ENCODE peak calls at places on chromosomes 3 and 15, in four cellular contexts. D is H9, M is mesendoderm, F is H1. V is an unnamed sample. For H3K79me2, the result is how much of the 10 kb centered on the place peaks cover.

GRCh38 chr3:99023590-99024192 is 122.2 kb upstream of the DCBLD2 start:
- DNase-seq in D (no peak), M (peak), F (no peak), V (peak)

GRCh38 chr15:89542369-89542768 is 32.9 kb upstream of the TICRR start:
- DNase-seq in D (no peak), M (no peak), F (no peak), V (no peak)

GRCh38 chr3:72401005-72401404 is 447.2 kb downstream of the SHQ1 start:
- DNase-seq in M (no peak), D (no peak), F (no peak), V (peak)

GRCh38 chr3:132783152-132783551 is 60.9 kb upstream of the NPHP3 start:
- DNase-seq in M (peak), F (no peak), D (no peak), V (no peak)

GRCh38 chr3:178203152-178203551 is 333.1 kb upstream of the KCNMB2 start:
- DNase-seq in D (no peak), F (no peak), M (no peak), V (no peak)

GRCh38 chr3:144810150-144810549 is 838.5 kb downstream of the DIPK2A start:
- DNase-seq in D (no peak), F (no peak), M (no peak), V (no peak)

GRCh38 chr3:196422976-196423781 is 9.0 kb downstream of the UBXN7 start:
- DNase-seq in D (no peak), F (no peak), M (no peak), V (no peak)

GRCh38 chr3:62803276-62803675 is 71.9 kb downstream of the CADPS start:
- DNase-seq in F (no peak), D (no peak), M (peak), V (no peak)

GRCh38 chr3:183837390-183837789 is 12.0 kb upstream of the MAP6D1 start:
- DNase-seq in F (no peak), D (no peak), M (no peak), V (no peak)

GRCh38 chr3:58490860-58491501 is 915 bp upstream of the KCTD6 start:
- DNase-seq in F (no peak), M (no peak), D (no peak), V (peak)

GRCh38 chr3:58491506-58492384 is at the start of gene KCTD6:
- DNase-seq in D (peak), F (peak), M (peak), V (peak)

GRCh38 chr3:58494107-58494506 is 2.2 kb downstream of the KCTD6 start:
- DNase-seq in F (no peak), M (no peak), D (no peak), V (no peak)

GRCh38 chr3:58495101-58495500 is 3.2 kb downstream of the KCTD6 start:
- DNase-seq in M (no peak), F (no peak), D (no peak), V (no peak)

GRCh38 chr3:58492385-58492970 is 582 bp downstream of the KCTD6 start:
- DNase-seq in D (no peak), M (no peak), F (no peak), V (no peak)
- H3K79me2 ChIP-seq in D (under half), M (under half), F (under half), V (under half)

GRCh38 chr15:62975515-62975914 is 67.0 kb upstream of the TPM1 start:
- DNase-seq in D (peak), M (no peak), F (no peak), V (peak)

GRCh38 chr15:62976301-62976842 is 66.2 kb upstream of the TPM1 start:
- DNase-seq in F (no peak), D (no peak), M (peak), V (peak)

GRCh38 chr15:62981071-62981470 is 61.5 kb upstream of the TPM1 start:
- DNase-seq in M (no peak), D (no peak), F (no peak), V (no peak)

GRCh38 chr15:62979252-62979651 is 63.3 kb upstream of the TPM1 start:
- DNase-seq in M (no peak), F (no peak), D (no peak), V (no peak)

GRCh38 chr15:62977952-62978811 is 64.4 kb upstream of the TPM1 start:
- DNase-seq in F (no peak), D (no peak), M (no peak), V (peak)
- H2BK120ac ChIP-seq in F (no peak), D (no peak), M (no peak), V (peak)

GRCh38 chr3:188802645-188803044 is 369.1 kb upstream of the TPRG1 start:
- DNase-seq in M (no peak), F (no peak), D (no peak), V (no peak)
- H2AK5ac ChIP-seq in M (no peak), F (no peak), D (no peak), V (no peak)

GRCh38 chr3:33440328-33440577 is at the start of gene UBP1:
- DNase-seq in F (no peak), M (no peak), D (no peak), V (no peak)
- H3K79me2 ChIP-seq in F (under half), M (under half), D (under half), V (under half)

DNA sequence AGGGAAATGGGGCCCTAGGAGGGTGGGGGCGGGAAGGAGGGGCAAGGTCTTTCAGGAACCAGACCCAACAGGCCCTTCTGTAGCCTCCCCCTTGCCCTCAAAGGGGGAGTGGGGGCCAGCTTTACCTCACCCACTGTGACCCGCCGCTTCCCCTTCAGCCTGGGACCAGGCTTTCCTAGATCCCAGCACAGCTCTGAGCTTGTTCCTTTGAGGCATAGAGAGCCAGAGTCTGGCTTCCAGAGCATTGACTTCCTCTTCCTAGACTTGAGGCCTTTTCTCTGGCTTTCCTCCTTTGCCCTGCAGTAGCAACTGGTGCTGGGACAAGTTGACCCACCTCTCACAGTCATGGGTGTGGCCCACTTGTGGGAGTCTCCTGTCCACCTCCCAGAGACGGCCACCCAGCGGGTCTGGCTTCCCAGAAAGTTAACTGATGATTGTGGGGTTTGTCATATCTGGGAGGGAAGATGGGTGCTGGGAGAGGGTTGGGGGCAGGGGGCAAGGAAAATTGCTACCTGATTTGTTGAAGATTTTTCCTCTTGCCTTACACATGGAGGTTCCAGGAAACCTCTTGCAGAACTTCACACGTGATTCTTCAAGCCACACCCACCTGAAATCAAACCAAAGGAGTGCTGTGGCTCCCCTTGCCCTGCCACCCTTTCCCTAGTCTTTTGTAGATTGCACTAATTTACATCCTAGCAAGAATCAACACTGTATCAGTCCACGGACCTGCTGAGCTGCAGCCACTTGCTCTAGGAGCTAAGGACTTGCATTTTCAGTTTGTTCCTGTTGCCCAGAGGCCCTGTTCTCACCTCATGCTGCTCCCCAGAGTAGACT is 4.1 kb upstream of the CHST14 start:
- DNase-seq in F (no peak), M (no peak), D (no peak), V (no peak)
- H2BK120ac ChIP-seq in F (no peak), M (no peak), D (no peak), V (no peak)